ENCODE peak calls at places on chromosome 9, in four cellular contexts. F is OCI-M1; A is stimulated activated CD4-positive, alpha-beta T cell treated with anti-CD3 and anti-CD28 coated beads, Interleukin-12 subunit alpha, Interleukin-12 subunit beta, amount 100 ng/mL, for 4 hours; B is neural crest cell. M is an unnamed sample.
A peak's percentile ranks its signal among the peaks of the same experiment; 100 is the strongest.

GRCh38 chr9:4366649-4367330 is 66.9 kb upstream of the GLIS3 start:
- DNase-seq in F (peak; percentile 99), A (peak; percentile 10), B (peak; percentile 41), M (no peak)

GRCh38 chr9:89892053-89892419 is 287.2 kb downstream of the GADD45G start:
- DNase-seq in F (no peak), A (no peak), B (no peak), M (no peak)

GRCh38 chr9:106156462-106156861 is 462.1 kb downstream of the TMEM38B start:
- DNase-seq in F (peak; percentile 8), A (no peak), B (no peak), M (no peak)

GRCh38 chr9:125099816-125100215 is 43.5 kb downstream of the SCAI start:
- DNase-seq in F (no peak), A (no peak), B (no peak), M (no peak)

GRCh38 chr9:130936285-130937117 is 2.5 kb downstream of the FIBCD1 start:
- DNase-seq in F (no peak), A (no peak), B (peak; percentile 28), M (peak; percentile 18)

GRCh38 chr9:120935383-120935857 is 8.8 kb upstream of the TRAF1 start:
- DNase-seq in F (peak; percentile 92), A (no peak), B (no peak), M (peak; percentile 87)

GRCh38 chr9:101307524-101308213 is 77.1 kb downstream of the BAAT start:
- DNase-seq in F (no peak), A (no peak), B (no peak), M (no peak)

GRCh38 chr9:98219794-98220370 is 27.4 kb upstream of the CORO2A start:
- DNase-seq in F (no peak), A (no peak), B (no peak), M (no peak)

GRCh38 chr9:129193655-129194054 is 15.6 kb upstream of the IER5L start:
- DNase-seq in F (no peak), A (no peak), B (no peak), M (no peak)

GRCh38 chr9:129597355-129598088 is 23.4 kb downstream of the C9orf50 start:
- DNase-seq in F (no peak), A (no peak), B (peak; percentile 60), M (no peak)

GRCh38 chr9:38384990-38385848 is 7.3 kb upstream of the ALDH1B1 start:
- DNase-seq in F (no peak), A (no peak), B (no peak), M (no peak)

GRCh38 chr9:35731415-35732184 is 395 bp downstream of the TLN1 start:
- DNase-seq in F (no peak), A (no peak), B (no peak), M (no peak)

GRCh38 chr9:70448904-70449303 is 34.4 kb upstream of the KLF9 start:
- DNase-seq in F (no peak), A (no peak), B (no peak), M (no peak)

GRCh38 chr9:117000834-117001233 is 313.7 kb downstream of the TRIM32 start:
- DNase-seq in F (no peak), A (no peak), B (no peak), M (no peak)

GRCh38 chr9:93126825-93127368 is 7.2 kb downstream of the NINJ1 start:
- DNase-seq in F (no peak), A (no peak), B (no peak), M (no peak)

GRCh38 chr9:34575775-34576592 is 13.5 kb downstream of the CNTFR start:
- DNase-seq in F (no peak), A (no peak), B (no peak), M (no peak)

GRCh38 chr9:36401179-36401740 is 1.2 kb upstream of the RNF38 start:
- DNase-seq in F (peak; percentile 95), A (peak; percentile 70), B (no peak), M (peak; percentile 65)

M was measured in GF-D8.